ENCODE peak calls at places on chromosomes 11 and 22, in four cellular contexts. One of them, this sample, is unnamed.

GRCh38 chr22:24994070-24994763 is 41.7 kb downstream of the KIAA1671 start:
- DNase-seq in kidney: no peak
- DNase-seq in PC-9: peak; percentile 75
- DNase-seq in transverse colon: peak; percentile 87
- DNase-seq in this sample: no peak

GRCh38 chr11:37858398-37858797 is 1260.4 kb upstream of the RAG2 start:
- DNase-seq in kidney: no peak
- DNase-seq in PC-9: no peak
- DNase-seq in transverse colon: no peak
- DNase-seq in this sample: no peak

GRCh38 chr11:10042699-10043098 is 251.3 kb downstream of the SBF2 start:
- DNase-seq in kidney: no peak
- DNase-seq in PC-9: no peak
- DNase-seq in transverse colon: no peak
- DNase-seq in this sample: no peak

GRCh38 chr22:35894937-35895708 is 133.5 kb downstream of the RBFOX2 start:
- DNase-seq in kidney: no peak
- DNase-seq in PC-9: peak; percentile 49
- DNase-seq in transverse colon: peak; percentile 12
- DNase-seq in this sample: no peak

GRCh38 chr11:15006139-15006759 is 34.1 kb upstream of the CALCA start:
- DNase-seq in kidney: no peak
- DNase-seq in PC-9: no peak
- DNase-seq in transverse colon: no peak
- DNase-seq in this sample: no peak

GRCh38 chr11:12200359-12201015 is 90.1 kb downstream of the MICAL2 start:
- DNase-seq in kidney: no peak
- DNase-seq in PC-9: peak; percentile 43
- DNase-seq in transverse colon: peak; percentile 30
- DNase-seq in this sample: peak; percentile 66

GRCh38 chr11:111819161-111820058 is 52.0 kb downstream of the ALG9 start:
- DNase-seq in kidney: no peak
- DNase-seq in PC-9: no peak
- DNase-seq in transverse colon: peak; percentile 34
- DNase-seq in this sample: peak; percentile 53

GRCh38 chr22:36055376-36056310 is 27.0 kb upstream of the RBFOX2 start:
- DNase-seq in kidney: no peak
- DNase-seq in PC-9: no peak
- DNase-seq in transverse colon: no peak
- DNase-seq in this sample: no peak

GRCh38 chr11:66858939-66859685 is 2.2 kb downstream of the LRFN4 start:
- DNase-seq in kidney: peak; percentile 76
- DNase-seq in PC-9: no peak
- DNase-seq in transverse colon: no peak
- DNase-seq in this sample: no peak

GRCh38 chr11:122146475-122146874 is 30.5 kb upstream of the BLID start:
- DNase-seq in kidney: no peak
- DNase-seq in PC-9: no peak
- DNase-seq in transverse colon: no peak
- DNase-seq in this sample: no peak

GRCh38 chr11:27213232-27213660 is 149.8 kb downstream of the CCDC34 start:
- DNase-seq in kidney: no peak
- DNase-seq in PC-9: no peak
- DNase-seq in transverse colon: no peak
- DNase-seq in this sample: no peak

GRCh38 chr11:71286701-71287643 is 34.6 kb upstream of the SHANK2 start:
- DNase-seq in kidney: peak; percentile 89
- DNase-seq in PC-9: peak; percentile 62
- DNase-seq in transverse colon: peak; percentile 60
- DNase-seq in this sample: peak; percentile 49

GRCh38 chr11:11973866-11974265 is 34.6 kb downstream of the DKK3 start:
- DNase-seq in kidney: no peak
- DNase-seq in PC-9: no peak
- DNase-seq in transverse colon: no peak
- DNase-seq in this sample: no peak

GRCh38 chr11:111460752-111461305 is 51.4 kb downstream of the BTG4 start:
- DNase-seq in kidney: no peak
- DNase-seq in PC-9: no peak
- DNase-seq in transverse colon: no peak
- DNase-seq in this sample: no peak

GRCh38 chr22:49701380-49702067 is 126.1 kb downstream of the BRD1 start:
- DNase-seq in kidney: no peak
- DNase-seq in PC-9: no peak
- DNase-seq in transverse colon: no peak
- DNase-seq in this sample: no peak

GRCh38 chr11:111449696-111450479 is 62.3 kb downstream of the BTG4 start:
- DNase-seq in kidney: no peak
- DNase-seq in PC-9: no peak
- DNase-seq in transverse colon: no peak
- DNase-seq in this sample: no peak

GRCh38 chr11:117181586-117182550 is 3.3 kb downstream of the SIDT2 start:
- DNase-seq in kidney: peak; percentile 82
- DNase-seq in PC-9: no peak
- DNase-seq in transverse colon: no peak
- DNase-seq in this sample: no peak

GRCh38 chr11:99257131-99257530 is 236.4 kb downstream of the CNTN5 start:
- DNase-seq in kidney: no peak
- DNase-seq in PC-9: no peak
- DNase-seq in transverse colon: no peak
- DNase-seq in this sample: no peak

GRCh38 chr11:19520681-19521080 is 192.0 kb upstream of the NAV2 start:
- DNase-seq in kidney: no peak
- DNase-seq in PC-9: no peak
- DNase-seq in transverse colon: no peak
- DNase-seq in this sample: no peak

DNA sequence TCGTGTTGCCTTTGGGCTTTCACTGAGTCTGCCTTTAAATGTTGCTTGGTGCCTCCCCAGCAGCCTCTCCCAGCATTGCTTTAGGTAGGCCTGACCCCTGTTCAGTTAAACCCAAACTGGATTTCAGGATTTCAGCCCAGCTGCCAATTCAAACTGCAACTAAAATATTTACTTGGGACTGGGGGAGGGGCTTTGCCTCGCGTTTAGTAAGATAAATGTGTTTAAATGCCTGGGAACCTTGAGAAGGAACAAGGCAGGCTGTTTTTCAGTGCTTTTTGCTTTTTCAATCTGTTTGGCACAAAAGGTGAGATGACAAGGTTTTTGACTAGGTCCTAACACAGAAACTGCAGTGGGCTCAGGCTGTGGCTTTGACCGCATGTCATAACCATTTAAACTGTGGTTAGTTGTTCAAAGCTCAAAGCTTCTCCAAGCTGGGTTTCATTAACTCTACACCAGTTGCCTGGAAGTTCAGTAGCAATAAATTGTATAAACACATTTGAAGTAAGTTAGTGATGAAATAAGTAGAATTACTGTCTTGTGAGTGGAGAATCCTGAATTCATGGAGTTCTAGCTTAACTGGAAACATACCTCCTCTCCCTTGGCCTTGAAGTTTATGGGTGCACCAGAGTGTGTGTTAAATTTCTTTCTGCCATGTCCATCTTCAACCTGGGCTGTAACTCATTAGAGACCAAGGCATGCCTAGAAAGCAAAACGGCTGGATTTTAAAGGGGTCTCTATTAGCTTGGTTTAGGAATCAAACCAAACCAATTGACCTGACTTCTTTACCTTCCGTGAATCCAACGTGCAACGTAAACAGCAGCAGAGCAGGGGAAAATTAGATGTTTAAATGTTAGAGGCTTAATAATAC is 3.6 kb downstream of the PKNOX2 start:
- DNase-seq in kidney: no peak
- DNase-seq in PC-9: no peak
- DNase-seq in transverse colon: no peak
- DNase-seq in this sample: peak; percentile 84
- H3K4me3 ChIP-seq in kidney: no peak overlapping the region
- H3K4me3 ChIP-seq in PC-9: no peak overlapping the region
- H3K4me3 ChIP-seq in transverse colon: no peak overlapping the region
- H3K4me3 ChIP-seq in this sample: no peak overlapping the region

GRCh38 chr22:30778261-30778660 is 83.6 kb downstream of the OSBP2 start:
- DNase-seq in kidney: no peak
- DNase-seq in PC-9: no peak
- DNase-seq in transverse colon: no peak
- DNase-seq in this sample: no peak
- H3K4me1 ChIP-seq in kidney: no peaks in the 10 kb centered on the region
- H3K4me1 ChIP-seq in PC-9: peaks cover 22% of the 10 kb centered on the region
- H3K4me1 ChIP-seq in transverse colon: no peaks in the 10 kb centered on the region
- H3K4me1 ChIP-seq in this sample: no peaks in the 10 kb centered on the region

GRCh38 chr11:65429069-65429681 is 6.6 kb downstream of the NEAT1 start:
- DNase-seq in kidney: no peak
- DNase-seq in PC-9: peak; percentile 23
- DNase-seq in transverse colon: peak; percentile 59
- DNase-seq in this sample: peak; percentile 66

GRCh38 chr11:65431452-65432132 is 9.0 kb downstream of the NEAT1 start:
- DNase-seq in kidney: no peak
- DNase-seq in PC-9: no peak
- DNase-seq in transverse colon: peak; percentile 32
- DNase-seq in this sample: no peak

GRCh38 chr11:65429724-65430405 is 7.3 kb downstream of the NEAT1 start:
- DNase-seq in kidney: peak; percentile 93
- DNase-seq in PC-9: peak; percentile 56
- DNase-seq in transverse colon: peak; percentile 82
- DNase-seq in this sample: peak; percentile 82

GRCh38 chr11:65432133-65432650 is 9.6 kb downstream of the NEAT1 start:
- DNase-seq in kidney: no peak
- DNase-seq in PC-9: no peak
- DNase-seq in transverse colon: no peak
- DNase-seq in this sample: no peak

DNA sequence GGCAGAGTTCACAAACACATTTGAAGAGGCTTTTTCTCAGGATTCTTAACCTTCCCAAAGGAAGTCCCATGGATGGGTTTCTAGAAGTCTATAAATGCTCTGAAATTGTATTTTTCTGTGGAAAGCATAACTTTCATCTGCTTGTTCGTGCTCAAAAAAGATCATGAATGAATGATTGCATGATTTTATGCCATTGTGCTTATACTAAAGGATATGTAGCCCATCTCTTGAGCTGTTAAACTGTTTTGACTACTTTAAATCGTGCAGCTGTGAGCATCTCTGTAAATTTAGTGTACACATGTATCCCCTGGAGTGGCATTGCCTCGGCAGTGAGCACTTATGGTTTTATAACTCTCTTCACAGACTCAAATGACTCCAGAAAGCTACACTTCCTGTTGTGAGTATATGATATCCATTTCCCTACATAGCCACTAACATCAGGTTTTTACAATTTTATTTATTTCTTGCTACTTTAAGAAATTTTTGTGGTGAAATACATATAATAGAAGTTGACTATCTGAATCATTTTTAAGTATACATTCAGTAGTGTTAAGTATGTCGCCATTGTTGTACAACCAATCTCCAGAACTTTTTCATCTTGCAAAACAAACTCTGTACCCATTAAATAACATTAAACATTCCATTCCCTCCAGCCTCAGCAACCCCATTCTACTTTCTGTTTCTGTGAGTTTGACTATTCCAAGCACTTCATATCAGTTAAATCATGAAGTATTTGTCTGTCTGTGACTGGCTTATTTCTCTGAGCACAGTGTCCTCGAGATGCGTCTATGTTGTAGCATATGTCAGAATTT is 8.0 kb downstream of the NEAT1 start:
- DNase-seq in kidney: no peak
- DNase-seq in PC-9: no peak
- DNase-seq in transverse colon: peak; percentile 26
- DNase-seq in this sample: no peak
- H3K4me3 ChIP-seq in kidney: peak overlapping the region; percentile 98
- H3K4me3 ChIP-seq in PC-9: no peak overlapping the region
- H3K4me3 ChIP-seq in transverse colon: no peak overlapping the region
- H3K4me3 ChIP-seq in this sample: no peak overlapping the region

DNA sequence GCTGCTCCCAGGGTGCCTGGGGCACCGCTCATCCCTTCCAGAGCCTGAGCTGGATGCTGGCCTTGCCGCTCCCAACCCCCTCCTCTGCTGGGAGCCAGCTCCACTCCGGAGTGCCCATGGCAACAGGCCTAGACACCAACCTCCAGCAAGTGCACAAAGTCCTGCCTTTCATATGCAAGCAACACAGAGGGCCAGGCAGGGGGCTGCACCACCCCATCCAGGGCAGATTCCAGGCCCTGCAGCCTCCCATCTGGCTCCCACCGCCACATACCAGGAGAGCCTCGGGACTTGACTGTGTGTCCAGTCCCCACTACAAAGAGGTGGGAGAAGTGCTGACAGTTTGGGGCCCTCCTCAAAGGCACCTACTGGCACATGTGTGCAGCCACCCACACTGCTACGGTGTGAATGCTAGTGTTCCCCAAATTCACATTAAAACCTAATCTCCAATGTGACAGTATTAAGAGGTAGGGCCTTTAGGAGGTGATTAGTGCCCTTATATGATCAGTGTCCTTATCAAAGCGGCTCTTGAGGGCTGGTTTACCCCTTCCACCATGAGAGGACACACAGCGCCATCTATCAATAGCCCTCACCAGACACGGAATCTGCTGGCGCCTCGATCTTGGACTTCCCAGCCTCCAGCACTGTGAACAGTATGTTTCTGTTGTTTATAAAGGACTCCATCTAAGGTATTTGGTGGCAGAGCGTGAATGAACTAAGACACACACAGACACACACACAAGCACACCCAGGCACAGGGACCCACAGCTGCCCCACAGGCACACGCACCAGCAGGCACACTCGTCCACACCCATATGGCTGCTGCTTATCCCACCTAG is 16.2 kb downstream of the ARVCF start:
- DNase-seq in kidney: peak; percentile 70
- DNase-seq in PC-9: no peak
- DNase-seq in transverse colon: no peak
- DNase-seq in this sample: no peak
- H3K4me1 ChIP-seq in kidney: peaks cover 28% of the 10 kb centered on the region
- H3K4me1 ChIP-seq in PC-9: no peaks in the 10 kb centered on the region
- H3K4me1 ChIP-seq in transverse colon: no peaks in the 10 kb centered on the region
- H3K4me1 ChIP-seq in this sample: no peaks in the 10 kb centered on the region

DNA sequence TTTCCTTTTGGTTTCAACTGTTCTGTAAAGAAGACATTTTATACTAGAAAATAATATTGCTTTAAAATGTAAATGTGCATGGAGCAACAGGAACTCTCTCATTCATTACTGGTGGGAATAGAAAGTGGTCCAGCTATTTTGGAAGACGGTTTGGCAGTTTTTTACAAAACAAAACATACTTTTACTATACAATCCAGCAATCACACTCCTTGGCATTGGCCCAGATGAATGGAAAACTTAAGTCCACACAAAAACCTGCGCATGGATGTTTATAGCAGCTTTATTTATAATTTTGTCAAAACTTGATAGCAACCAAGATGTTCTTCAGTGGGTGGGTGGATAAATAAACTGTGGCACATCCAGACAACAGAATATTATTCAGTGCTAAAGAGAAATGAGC is 49.9 kb upstream of the SEPTIN5 start:
- DNase-seq in kidney: no peak
- DNase-seq in PC-9: no peak
- DNase-seq in transverse colon: no peak
- DNase-seq in this sample: no peak
- H3K4me3 ChIP-seq in kidney: no peak overlapping the region
- H3K4me3 ChIP-seq in PC-9: no peak overlapping the region
- H3K4me3 ChIP-seq in transverse colon: no peak overlapping the region
- H3K4me3 ChIP-seq in this sample: no peak overlapping the region

This sample was measured in body of pancreas.